ENCODE peak calls at places on chromosomes 2 and 18, in six cellular contexts. One of them, this sample, is unnamed.

GRCh38 chr2:8408560-8409460 is 273.0 kb upstream of the ID2 start:
- DNase-seq in GM12878: peak
- DNase-seq in GM12891: no peak
- DNase-seq in H1: no peak
- DNase-seq in HepG2: no peak
- DNase-seq in K562: no peak
- DNase-seq in this sample: no peak

GRCh38 chr2:36450466-36451196 is 95.1 kb downstream of the CRIM1 start:
- DNase-seq in K562: no peak
- DNase-seq in H1: no peak
- DNase-seq in GM12878: no peak
- DNase-seq in HepG2: peak
- DNase-seq in GM12891: no peak
- DNase-seq in this sample: no peak

GRCh38 chr2:177147093-177147694 is 65.4 kb upstream of the HNRNPA3 start:
- DNase-seq in K562: peak
- DNase-seq in HepG2: peak
- DNase-seq in H1: no peak
- DNase-seq in GM12891: no peak
- DNase-seq in GM12878: peak
- DNase-seq in this sample: no peak

GRCh38 chr2:7994397-7994951 is 687.4 kb upstream of the ID2 start:
- DNase-seq in GM12878: no peak
- DNase-seq in K562: no peak
- DNase-seq in HepG2: no peak
- DNase-seq in H1: no peak
- DNase-seq in GM12891: no peak
- DNase-seq in this sample: no peak

GRCh38 chr2:214542251-214542650 is 131.4 kb downstream of the VWC2L start:
- DNase-seq in H1: no peak
- DNase-seq in GM12891: no peak
- DNase-seq in GM12878: no peak
- DNase-seq in K562: no peak
- DNase-seq in HepG2: no peak
- DNase-seq in this sample: no peak

GRCh38 chr2:192067631-192068030 is 127.1 kb downstream of the TMEFF2 start:
- DNase-seq in K562: no peak
- DNase-seq in GM12891: no peak
- DNase-seq in HepG2: no peak
- DNase-seq in GM12878: no peak
- DNase-seq in H1: no peak
- DNase-seq in this sample: no peak

GRCh38 chr2:232954691-232955090 is 58.4 kb downstream of the NGEF start:
- DNase-seq in GM12878: no peak
- DNase-seq in GM12891: no peak
- DNase-seq in K562: no peak
- DNase-seq in H1: no peak
- DNase-seq in HepG2: no peak
- DNase-seq in this sample: no peak

GRCh38 chr2:120317180-120317533 is 28.8 kb upstream of the INHBB start:
- DNase-seq in H1: no peak
- DNase-seq in GM12891: no peak
- DNase-seq in GM12878: no peak
- DNase-seq in HepG2: no peak
- DNase-seq in K562: no peak
- DNase-seq in this sample: no peak

GRCh38 chr2:111201214-111201613 is 80.5 kb downstream of the BCL2L11 start:
- DNase-seq in K562: no peak
- DNase-seq in GM12878: peak
- DNase-seq in HepG2: no peak
- DNase-seq in GM12891: no peak
- DNase-seq in H1: no peak
- DNase-seq in this sample: no peak

GRCh38 chr18:31687016-31687415 is 2.6 kb upstream of the B4GALT6 start:
- DNase-seq in HepG2: no peak
- DNase-seq in GM12891: no peak
- DNase-seq in H1: no peak
- DNase-seq in GM12878: no peak
- DNase-seq in K562: no peak
- DNase-seq in this sample: no peak

GRCh38 chr18:31683968-31684278 is 458 bp downstream of the B4GALT6 start:
- DNase-seq in HepG2: no peak
- DNase-seq in GM12891: no peak
- DNase-seq in K562: no peak
- DNase-seq in GM12878: no peak
- DNase-seq in H1: no peak
- DNase-seq in this sample: no peak

GRCh38 chr18:31686572-31686971 is 2.2 kb upstream of the B4GALT6 start:
- DNase-seq in K562: no peak
- DNase-seq in GM12891: no peak
- DNase-seq in H1: no peak
- DNase-seq in HepG2: no peak
- DNase-seq in GM12878: no peak
- DNase-seq in this sample: no peak

GRCh38 chr18:31684279-31685096 is at the start of gene B4GALT6:
- DNase-seq in GM12878: no peak
- DNase-seq in K562: peak
- DNase-seq in HepG2: no peak
- DNase-seq in GM12891: peak
- DNase-seq in H1: peak
- DNase-seq in this sample: peak

GRCh38 chr18:31685097-31686082 is 1.0 kb upstream of the B4GALT6 start:
- DNase-seq in HepG2: peak
- DNase-seq in H1: peak
- DNase-seq in K562: peak
- DNase-seq in GM12891: peak
- DNase-seq in GM12878: peak
- DNase-seq in this sample: peak
- TF ChIP-seq POLR2A in HepG2: peak
- TF ChIP-seq POLR2A in H1: peak
- TF ChIP-seq POLR2A in K562: no peak
- TF ChIP-seq POLR2A in GM12891: peak
- TF ChIP-seq POLR2A in GM12878: peak
- TF ChIP-seq POLR2A in this sample: peak

DNA sequence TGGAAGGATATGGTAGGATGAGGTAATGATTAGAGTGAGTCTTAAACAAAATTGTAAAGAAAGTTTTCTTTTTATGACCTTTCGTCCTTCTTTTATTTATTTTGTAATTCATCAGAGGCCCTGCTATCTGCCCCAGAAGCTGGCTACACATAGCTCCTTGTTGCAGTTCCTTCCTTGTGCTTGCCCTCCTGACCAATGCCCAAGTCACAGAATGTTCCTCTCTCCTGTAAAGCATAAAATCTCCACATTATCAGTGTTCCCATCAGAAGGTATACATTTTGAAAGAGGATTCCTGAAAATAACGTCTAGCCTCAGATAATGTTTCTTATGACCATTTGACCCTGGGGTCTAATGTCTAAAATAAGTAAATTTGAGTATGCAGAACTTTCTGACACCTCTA is 78.3 kb downstream of the RND3 start:
- DNase-seq in GM12891: no peak
- DNase-seq in H1: no peak
- DNase-seq in GM12878: no peak
- DNase-seq in HepG2: no peak
- DNase-seq in K562: no peak
- DNase-seq in this sample: no peak
- TF ChIP-seq POLR2AphosphoS5 in GM12891: no peak
- TF ChIP-seq POLR2AphosphoS5 in H1: no peak
- TF ChIP-seq POLR2AphosphoS5 in GM12878: no peak
- TF ChIP-seq POLR2AphosphoS5 in HepG2: no peak
- TF ChIP-seq POLR2AphosphoS5 in K562: no peak
- TF ChIP-seq POLR2AphosphoS5 in this sample: no peak

GRCh38 chr2:230347659-230348305 is 20.8 kb downstream of the SP140L start:
- DNase-seq in HepG2: no peak
- DNase-seq in GM12878: peak
- DNase-seq in GM12891: no peak
- DNase-seq in H1: no peak
- DNase-seq in K562: no peak
- DNase-seq in this sample: no peak
- TF ChIP-seq TAF1 in HepG2: no peak
- TF ChIP-seq TAF1 in GM12878: no peak
- TF ChIP-seq TAF1 in GM12891: no peak
- TF ChIP-seq TAF1 in H1: no peak
- TF ChIP-seq TAF1 in K562: no peak
- TF ChIP-seq TAF1 in this sample: no peak

DNA sequence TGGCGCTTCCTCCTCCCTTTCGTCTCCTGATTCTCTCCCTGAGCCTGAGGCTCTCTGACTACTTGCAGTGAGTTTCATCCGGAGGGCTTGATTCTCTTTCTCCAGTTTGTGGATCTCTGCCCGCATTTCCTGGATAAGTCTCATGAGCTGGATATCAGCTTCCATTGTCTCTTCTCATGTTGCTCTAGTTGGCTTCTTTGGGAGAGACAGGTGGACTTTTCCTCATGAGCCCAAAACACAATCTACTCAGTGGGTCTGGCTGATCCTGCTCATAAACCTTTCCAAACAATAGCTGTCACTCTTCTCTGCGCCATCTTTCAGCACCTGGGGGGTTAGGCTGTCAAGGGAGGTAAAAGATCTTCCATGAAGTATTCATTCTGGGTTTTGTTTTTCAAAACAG is at the start of gene CCDC195:
- DNase-seq in GM12891: no peak
- DNase-seq in K562: no peak
- DNase-seq in H1: no peak
- DNase-seq in HepG2: no peak
- DNase-seq in GM12878: no peak
- DNase-seq in this sample: no peak
- TF ChIP-seq POLR2A in GM12891: no peak
- TF ChIP-seq POLR2A in K562: no peak
- TF ChIP-seq POLR2A in H1: no peak
- TF ChIP-seq POLR2A in HepG2: no peak
- TF ChIP-seq POLR2A in GM12878: no peak
- TF ChIP-seq POLR2A in this sample: no peak

GRCh38 chr2:196171946-196172345 is 568 bp upstream of the STK17B start:
- DNase-seq in H1: no peak
- DNase-seq in HepG2: no peak
- DNase-seq in GM12878: no peak
- DNase-seq in K562: no peak
- DNase-seq in GM12891: no peak
- DNase-seq in this sample: no peak

GRCh38 chr2:196170202-196170680 is 1.1 kb downstream of the STK17B start:
- DNase-seq in K562: peak
- DNase-seq in HepG2: peak
- DNase-seq in H1: no peak
- DNase-seq in GM12878: no peak
- DNase-seq in GM12891: no peak
- DNase-seq in this sample: no peak

GRCh38 chr2:196170681-196171247 is 614 bp downstream of the STK17B start:
- DNase-seq in K562: peak
- DNase-seq in HepG2: peak
- DNase-seq in GM12878: no peak
- DNase-seq in GM12891: no peak
- DNase-seq in H1: no peak
- DNase-seq in this sample: no peak

GRCh38 chr2:196172976-196173375 is 1.6 kb upstream of the STK17B start:
- DNase-seq in HepG2: no peak
- DNase-seq in H1: no peak
- DNase-seq in K562: no peak
- DNase-seq in GM12891: no peak
- DNase-seq in GM12878: no peak
- DNase-seq in this sample: no peak

DNA sequence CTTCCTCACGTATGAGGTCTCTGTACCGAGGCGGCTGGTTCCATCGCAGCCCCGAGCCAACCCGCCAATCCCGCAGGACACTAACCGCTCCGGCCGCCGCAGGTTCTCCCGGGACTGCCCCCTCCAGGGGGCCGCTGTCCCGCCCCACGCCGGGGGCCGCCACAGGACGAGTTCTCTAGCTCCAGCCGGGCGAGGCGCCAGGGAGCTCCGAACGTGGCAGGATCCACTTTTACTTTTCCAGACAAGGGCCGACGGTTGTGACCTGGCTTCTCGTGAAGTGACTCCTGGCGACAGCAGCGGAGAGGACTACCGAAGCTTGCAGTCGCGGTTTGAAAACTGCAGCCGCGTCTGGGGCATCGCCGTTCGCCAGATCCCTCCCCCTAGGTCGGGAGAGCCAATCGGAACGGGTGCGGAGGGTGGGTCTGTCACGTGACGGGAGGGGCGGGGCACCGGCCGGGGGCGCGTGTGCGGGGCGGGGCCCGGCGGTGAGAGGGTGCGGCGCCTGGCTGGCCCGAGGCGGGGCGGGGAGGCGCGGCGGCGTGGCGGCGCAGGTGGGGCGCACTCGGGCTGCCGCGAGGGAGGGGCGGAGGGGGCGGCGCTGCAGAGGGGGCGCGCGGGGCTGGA is at the start of gene STK17B:
- DNase-seq in K562: peak
- DNase-seq in GM12891: peak
- DNase-seq in H1: peak
- DNase-seq in GM12878: peak
- DNase-seq in HepG2: peak
- DNase-seq in this sample: peak
- TF ChIP-seq POLR2AphosphoS5 in K562: peak
- TF ChIP-seq POLR2AphosphoS5 in GM12891: peak
- TF ChIP-seq POLR2AphosphoS5 in H1: peak
- TF ChIP-seq POLR2AphosphoS5 in GM12878: peak
- TF ChIP-seq POLR2AphosphoS5 in HepG2: peak
- TF ChIP-seq POLR2AphosphoS5 in this sample: peak

DNA sequence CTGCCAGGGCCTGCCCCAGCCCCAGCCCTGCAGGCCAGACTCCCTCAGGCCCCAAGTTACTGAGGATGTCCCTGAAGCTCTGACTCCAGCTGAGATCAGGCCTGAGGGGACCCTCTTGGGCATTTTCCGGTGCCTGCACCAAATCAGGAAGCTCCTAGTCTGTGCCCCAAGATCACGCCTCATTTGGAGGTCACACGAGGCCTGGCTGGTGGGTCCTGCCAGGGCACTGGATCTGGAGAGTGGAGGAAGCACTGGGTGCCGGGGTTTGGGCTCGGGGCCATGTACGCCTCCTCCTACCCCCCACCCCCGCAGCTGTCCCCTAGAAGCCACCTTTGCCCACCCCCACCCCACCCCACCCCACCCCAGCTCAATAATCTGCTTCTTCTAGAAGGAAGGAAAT is 16.2 kb downstream of the SH2D6 start:
- DNase-seq in H1: no peak
- DNase-seq in GM12891: no peak
- DNase-seq in K562: no peak
- DNase-seq in HepG2: no peak
- DNase-seq in GM12878: no peak
- DNase-seq in this sample: no peak
- TF ChIP-seq TAF1 in H1: no peak
- TF ChIP-seq TAF1 in GM12891: no peak
- TF ChIP-seq TAF1 in K562: no peak
- TF ChIP-seq TAF1 in HepG2: no peak
- TF ChIP-seq TAF1 in GM12878: no peak
- TF ChIP-seq TAF1 in this sample: no peak